ENCODE peak calls at places on chromosomes 3 and 15, in seven cellular contexts. E, Y, R, D, S, O and G are unnamed samples.
A peak's percentile ranks its signal among the peaks of the same experiment; 100 is the strongest.

GRCh38 chr3:173529062-173529711 is 131.6 kb downstream of the NLGN1 start:
- DNase-seq in E (no peak), Y (no peak), R (no peak), D (no peak), S (peak; percentile 58), O (no peak), G (no peak)

GRCh38 chr3:160183375-160184076 is 41.7 kb upstream of the C3orf80 start:
- DNase-seq in E (no peak), Y (no peak), R (no peak), D (no peak), S (peak; percentile 6), O (no peak), G (no peak)

GRCh38 chr3:122008166-122008565 is 13.9 kb downstream of the ILDR1 start:
- DNase-seq in E (no peak), Y (no peak), R (no peak), D (no peak), S (no peak), O (no peak), G (no peak)

GRCh38 chr3:195558602-195559001 is 15.5 kb upstream of the PPP1R2 start:
- DNase-seq in E (no peak), Y (no peak), R (no peak), D (no peak), S (peak; percentile 74), O (no peak), G (no peak)

GRCh38 chr3:183541235-183541655 is 14.3 kb downstream of the KLHL6 start:
- DNase-seq in E (no peak), Y (no peak), R (no peak), D (no peak), S (no peak), O (no peak), G (no peak)

GRCh38 chr3:194344012-194344411 is 7.1 kb downstream of the CPN2 start:
- DNase-seq in E (peak; percentile 59), Y (peak; percentile 77), R (peak; percentile 52), D (peak; percentile 72), S (peak; percentile 70), O (peak; percentile 85), G (peak; percentile 88)

GRCh38 chr3:183653209-183654064 is 18.0 kb downstream of the KLHL24 start:
- DNase-seq in E (no peak), Y (no peak), R (no peak), D (no peak), S (peak; percentile 12), O (no peak), G (no peak)

GRCh38 chr3:23232879-23233278 is 29.8 kb downstream of the UBE2E2 start:
- DNase-seq in E (no peak), Y (no peak), R (no peak), D (no peak), S (no peak), O (no peak), G (no peak)

GRCh38 chr15:87944051-87944450 is 312.5 kb downstream of the NTRK3 start:
- DNase-seq in E (no peak), Y (no peak), R (no peak), D (no peak), S (no peak), O (no peak), G (no peak)

GRCh38 chr3:138850151-138850550 is 15.4 kb upstream of the PIK3CB start:
- DNase-seq in E (no peak), Y (peak; percentile 29), R (no peak), D (no peak), S (peak; percentile 27), O (no peak), G (no peak)

GRCh38 chr3:30970183-30970582 is 75.7 kb upstream of the GADL1 start:
- DNase-seq in E (no peak), Y (no peak), R (no peak), D (no peak), S (peak; percentile 27), O (no peak), G (no peak)

GRCh38 chr3:139120336-139120971 is 75.8 kb upstream of the PRR23C start:
- DNase-seq in E (no peak), Y (no peak), R (no peak), D (no peak), S (no peak), O (no peak), G (peak; percentile 22)

GRCh38 chr15:81292516-81293001 is 31.4 kb downstream of the STARD5 start:
- DNase-seq in E (no peak), Y (no peak), R (no peak), D (no peak), S (no peak), O (no peak), G (no peak)

GRCh38 chr3:178778579-178778978 is 242.3 kb downstream of the KCNMB2 start:
- DNase-seq in E (no peak), Y (no peak), R (no peak), D (no peak), S (peak; percentile 77), O (no peak), G (no peak)

GRCh38 chr3:112233083-112233482 is 60.9 kb downstream of the SLC9C1 start:
- DNase-seq in E (no peak), Y (no peak), R (no peak), D (no peak), S (no peak), O (no peak), G (no peak)

GRCh38 chr3:113468536-113468935 is 27.2 kb upstream of the CFAP44 start:
- DNase-seq in E (no peak), Y (no peak), R (no peak), D (no peak), S (no peak), O (no peak), G (no peak)

GRCh38 chr3:136193273-136194043 is 2.7 kb downstream of the MSL2 start:
- DNase-seq in E (no peak), Y (no peak), R (no peak), D (no peak), S (peak; percentile 36), O (no peak), G (no peak)

GRCh38 chr3:108127301-108127988 is 36.6 kb upstream of the CD47 start:
- DNase-seq in E (peak; percentile 34), Y (no peak), R (no peak), D (no peak), S (peak; percentile 90), O (no peak), G (no peak)